ENCODE peak calls at places on chromosomes 6 and 20, in four cellular contexts. C is psoas muscle, H is naive B cell, B is T1000. T is an unnamed sample.

GRCh38 chr6:21946298-21946783 is 350.5 kb downstream of the PRL start:
- DNase-seq in C (no peak), H (no peak), B (peak; percentile 83), T (no peak)

GRCh38 chr20:51598581-51598980 is 56.1 kb upstream of the NFATC2 start:
- DNase-seq in C (no peak), H (no peak), B (no peak), T (no peak)

GRCh38 chr6:83707829-83708545 is 914 bp downstream of the SNAP91 start:
- DNase-seq in C (no peak), H (no peak), B (no peak), T (no peak)

GRCh38 chr6:170110201-170111140 is 180.4 kb downstream of the DLL1 start:
- DNase-seq in C (peak; percentile 38), H (no peak), B (no peak), T (no peak)

GRCh38 chr20:49276895-49277785 is 717 bp downstream of the ZNFX1 start:
- DNase-seq in C (peak; percentile 68), H (no peak), B (no peak), T (no peak)

GRCh38 chr20:17610566-17611289 is 40.9 kb downstream of the DSTN start:
- DNase-seq in C (peak; percentile 50), H (peak; percentile 28), B (no peak), T (no peak)

GRCh38 chr6:166707045-166707444 is 80.0 kb upstream of the RPS6KA2 start:
- DNase-seq in C (peak; percentile 76), H (no peak), B (no peak), T (peak; percentile 22)

GRCh38 chr6:135624402-135625297 is 127.1 kb upstream of the AHI1 start:
- DNase-seq in C (no peak), H (no peak), B (no peak), T (no peak)

GRCh38 chr6:17457956-17458355 is 64.6 kb downstream of the CAP2 start:
- DNase-seq in C (no peak), H (no peak), B (no peak), T (no peak)

GRCh38 chr6:4369616-4370015 is 234.2 kb upstream of the ECI2 start:
- DNase-seq in C (no peak), H (no peak), B (peak; percentile 35), T (no peak)

GRCh38 chr20:48795058-48795457 is 32.7 kb downstream of the PREX1 start:
- DNase-seq in C (no peak), H (no peak), B (no peak), T (no peak)

GRCh38 chr20:24421071-24421470 is 48.4 kb upstream of the SYNDIG1 start:
- DNase-seq in C (no peak), H (no peak), B (no peak), T (no peak)

GRCh38 chr6:5443491-5443890 is 182.2 kb downstream of the FARS2 start:
- DNase-seq in C (no peak), H (no peak), B (no peak), T (no peak)

GRCh38 chr6:17101422-17102257 is at the start of gene STMND1:
- DNase-seq in C (peak; percentile 61), H (no peak), B (no peak), T (no peak)